ENCODE peak calls at places on chromosomes 3 and 15, in eight cellular contexts. Q is DND-41; X is tibial artery; Z is sigmoid colon; V is CD8-positive, alpha-beta T cell; W is astrocyte; A is psoas muscle; K is GM23248. C is an unnamed sample.

GRCh38 chr3:114848643-114849350 is 298.3 kb downstream of the ZBTB20 start:
- DNase-seq in Q (no peak), X (no peak), Z (no peak), V (no peak), W (no peak), A (no peak), K (no peak), C (no peak)

GRCh38 chr3:188400494-188401243 is 246.7 kb downstream of the LPP start:
- DNase-seq in Q (peak; percentile 16), X (no peak), Z (no peak), V (no peak), W (no peak), A (no peak), K (no peak), C (no peak)

GRCh38 chr3:44001072-44001471 is 240.6 kb upstream of the TOPAZ1 start:
- DNase-seq in Q (no peak), X (no peak), Z (no peak), V (no peak), W (no peak), A (no peak), K (peak; percentile 26), C (no peak)

GRCh38 chr15:89002281-89002761 is 85.9 kb upstream of the ABHD2 start:
- DNase-seq in Q (no peak), X (no peak), Z (no peak), V (no peak), W (peak; percentile 64), A (no peak), K (peak; percentile 90), C (peak; percentile 66)

GRCh38 chr15:40312370-40313158 is 4.8 kb upstream of the PLCB2 start:
- DNase-seq in Q (no peak), X (no peak), Z (no peak), V (no peak), W (no peak), A (no peak), K (no peak), C (no peak)

GRCh38 chr3:112273536-112273935 is 20.5 kb downstream of the SLC9C1 start:
- DNase-seq in Q (no peak), X (no peak), Z (no peak), V (no peak), W (no peak), A (no peak), K (no peak), C (no peak)

GRCh38 chr15:67827561-67828378 is 2.5 kb downstream of the SKOR1 start:
- DNase-seq in Q (no peak), X (peak; percentile 55), Z (no peak), V (no peak), W (no peak), A (peak; percentile 47), K (no peak), C (no peak)

GRCh38 chr3:40843851-40844548 is 319.2 kb downstream of the ZNF621 start:
- DNase-seq in Q (no peak), X (no peak), Z (no peak), V (no peak), W (no peak), A (no peak), K (no peak), C (no peak)

GRCh38 chr3:142215111-142215510 is 10.3 kb downstream of the GK5 start:
- DNase-seq in Q (no peak), X (no peak), Z (no peak), V (no peak), W (no peak), A (no peak), K (no peak), C (no peak)

GRCh38 chr3:103056953-103057450 is 622.2 kb downstream of the ZPLD1 start:
- DNase-seq in Q (no peak), X (no peak), Z (no peak), V (no peak), W (peak; percentile 20), A (no peak), K (peak; percentile 4), C (no peak)

GRCh38 chr3:162236949-162237348 is 740.3 kb downstream of the OTOL1 start:
- DNase-seq in Q (no peak), X (no peak), Z (no peak), V (no peak), W (no peak), A (no peak), K (no peak), C (no peak)
- H3K27ac ChIP-seq in Q (no peak overlapping the region), X (no peak overlapping the region), Z (no peak overlapping the region), V (no peak overlapping the region), W (no peak overlapping the region), A (no peak overlapping the region), K (no peak overlapping the region), C (no peak overlapping the region)

DNA sequence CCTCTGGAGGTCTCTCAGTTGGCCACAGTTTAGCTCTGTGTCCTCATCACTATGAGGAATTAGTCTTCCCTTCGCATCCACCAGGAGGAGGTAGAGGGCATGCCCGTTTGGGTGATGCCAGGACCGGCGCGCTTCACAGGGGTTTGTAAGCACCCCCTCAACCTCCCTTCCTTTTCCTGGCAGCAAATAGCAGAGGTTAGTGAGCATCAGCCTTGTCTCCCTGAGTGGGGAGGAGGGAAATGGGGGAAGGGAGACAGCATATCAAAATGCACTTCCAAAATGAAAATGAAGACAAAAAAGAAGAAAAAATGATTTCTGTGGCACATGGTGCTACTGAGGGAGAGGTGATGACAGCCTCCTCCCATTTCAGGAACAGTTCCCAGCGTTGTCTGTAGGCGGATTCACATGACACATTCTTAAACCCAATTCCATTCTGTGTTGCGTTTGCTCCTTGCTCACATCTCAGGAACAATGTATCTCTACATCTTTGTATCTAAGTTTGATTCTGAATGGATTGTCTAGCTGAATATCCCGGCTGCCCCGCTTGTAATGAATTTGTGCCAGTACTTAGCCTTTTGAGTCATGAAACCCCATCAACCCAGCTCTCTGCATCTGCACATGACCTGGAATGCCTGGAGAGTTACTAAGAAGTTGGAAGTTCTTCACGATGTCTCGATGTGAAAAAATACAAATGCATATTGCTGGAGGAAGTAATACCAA is 45.1 kb downstream of the TYRO3 start:
- DNase-seq in Q (peak; percentile 66), X (peak; percentile 76), Z (peak; percentile 81), V (peak; percentile 22), W (peak; percentile 90), A (peak; percentile 65), K (peak; percentile 95), C (no peak)
- H3K4me3 ChIP-seq in Q (no peak overlapping the region), X (peak overlapping the region; percentile 40), Z (no peak overlapping the region), V (no peak overlapping the region), W (peak overlapping the region; percentile 45), A (peak overlapping the region; percentile 43), K (peak overlapping the region; percentile 72), C (peak overlapping the region; percentile 52)

DNA sequence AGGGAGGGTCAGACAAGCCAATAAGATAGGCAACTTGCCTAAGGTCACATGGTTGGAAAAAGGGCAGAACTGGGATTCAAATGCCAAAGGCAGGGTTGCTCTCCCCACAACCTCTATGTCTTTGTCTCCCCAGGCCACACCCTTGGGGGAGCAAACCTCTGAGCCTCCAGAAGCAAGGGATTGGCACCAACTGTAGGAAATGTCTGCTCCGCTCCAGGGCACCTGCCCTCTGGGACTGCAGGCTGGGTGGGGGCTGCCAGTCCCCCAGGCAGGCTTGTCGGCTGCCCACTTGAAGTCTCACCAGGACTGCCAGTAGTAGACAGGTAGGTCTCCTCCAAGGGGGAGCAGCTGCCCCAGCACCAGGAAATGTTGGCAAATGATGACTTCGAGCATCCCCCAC is 2.0 kb downstream of the FAM3D start:
- DNase-seq in Q (no peak), X (peak; percentile 19), Z (no peak), V (no peak), W (no peak), A (no peak), K (no peak), C (no peak)
- H3K27ac ChIP-seq in Q (no peak overlapping the region), X (no peak overlapping the region), Z (no peak overlapping the region), V (no peak overlapping the region), W (no peak overlapping the region), A (no peak overlapping the region), K (no peak overlapping the region), C (no peak overlapping the region)

GRCh38 chr3:4826237-4827100 is 152.8 kb upstream of the BHLHE40 start:
- DNase-seq in Q (no peak), X (peak; percentile 96), Z (peak; percentile 91), V (no peak), W (peak; percentile 68), A (peak; percentile 95), K (peak; percentile 83), C (no peak)
- H3K4me3 ChIP-seq in Q (no peak overlapping the region), X (no peak overlapping the region), Z (no peak overlapping the region), V (peak overlapping the region; percentile 0), W (no peak overlapping the region), A (peak overlapping the region; percentile 45), K (no peak overlapping the region), C (no peak overlapping the region)

GRCh38 chr3:47643092-47643491 is 64.4 kb upstream of the CSPG5 start:
- DNase-seq in Q (no peak), X (no peak), Z (no peak), V (no peak), W (no peak), A (no peak), K (no peak), C (no peak)

GRCh38 chr3:47650294-47650693 is 71.6 kb upstream of the CSPG5 start:
- DNase-seq in Q (no peak), X (no peak), Z (no peak), V (no peak), W (no peak), A (no peak), K (no peak), C (no peak)

GRCh38 chr3:47647550-47647949 is 68.9 kb upstream of the CSPG5 start:
- DNase-seq in Q (no peak), X (no peak), Z (no peak), V (no peak), W (no peak), A (no peak), K (no peak), C (no peak)

GRCh38 chr3:47645551-47645950 is 66.9 kb upstream of the CSPG5 start:
- DNase-seq in Q (no peak), X (no peak), Z (no peak), V (no peak), W (peak; percentile 30), A (no peak), K (peak; percentile 27), C (no peak)

GRCh38 chr3:47646362-47646761 is 67.7 kb upstream of the CSPG5 start:
- DNase-seq in Q (no peak), X (no peak), Z (no peak), V (no peak), W (no peak), A (no peak), K (peak; percentile 59), C (peak; percentile 32)
- H3K27ac ChIP-seq in Q (no peak overlapping the region), X (no peak overlapping the region), Z (no peak overlapping the region), V (no peak overlapping the region), W (no peak overlapping the region), A (no peak overlapping the region), K (peak overlapping the region; percentile 26), C (no peak overlapping the region)

DNA sequence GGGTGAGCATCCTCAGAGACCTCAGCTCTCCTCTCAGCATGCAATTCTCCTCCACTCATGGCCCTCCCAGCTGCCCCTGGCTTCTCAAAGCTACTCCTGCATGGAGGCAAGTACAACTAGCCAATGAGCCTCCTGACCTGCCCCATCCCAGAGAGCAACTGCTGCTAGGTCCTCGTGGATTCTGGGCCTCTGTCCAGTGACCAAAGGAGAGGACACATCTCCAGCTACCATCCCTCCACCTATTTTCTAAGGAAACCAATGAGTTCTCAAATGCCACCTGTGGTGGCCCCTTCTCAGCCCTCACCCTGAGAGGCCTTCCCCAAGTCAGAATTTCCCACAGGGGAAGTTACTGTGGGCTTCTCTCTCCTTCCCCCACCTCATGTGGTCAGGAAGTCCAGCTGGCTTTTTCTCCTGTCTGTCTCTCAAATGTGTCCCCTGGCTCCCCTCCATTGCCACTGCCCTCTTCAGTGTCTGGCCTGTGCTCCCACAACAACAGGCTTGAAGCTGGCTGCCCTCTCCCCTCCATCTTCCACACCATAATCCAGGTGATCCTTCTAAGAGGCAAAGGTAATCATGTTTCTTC is 43.0 kb downstream of the LIPC start:
- DNase-seq in Q (peak; percentile 39), X (no peak), Z (no peak), V (no peak), W (no peak), A (no peak), K (no peak), C (no peak)
- H3K4me3 ChIP-seq in Q (no peak overlapping the region), X (no peak overlapping the region), Z (no peak overlapping the region), V (no peak overlapping the region), W (no peak overlapping the region), A (no peak overlapping the region), K (no peak overlapping the region), C (no peak overlapping the region)

GRCh38 chr15:74397239-74398068 is 30.0 kb upstream of the CYP11A1 start:
- DNase-seq in Q (no peak), X (no peak), Z (no peak), V (no peak), W (no peak), A (no peak), K (no peak), C (no peak)
- H3K27ac ChIP-seq in Q (peak overlapping the region; percentile 99), X (no peak overlapping the region), Z (no peak overlapping the region), V (no peak overlapping the region), W (peak overlapping the region; percentile 92), A (no peak overlapping the region), K (peak overlapping the region; percentile 87), C (peak overlapping the region; percentile 61)

C was measured in AG04450.